ENCODE peak calls at places on chromosomes 12 and 14, in eight cellular contexts. One of them, this sample, is unnamed.

GRCh38 chr12:64583395-64584172 is 26.7 kb upstream of the RASSF3 start:
- DNase-seq in GM12892: no peak
- DNase-seq in HepG2: no peak
- DNase-seq in HCT116: no peak
- DNase-seq in heart left ventricle: no peak
- DNase-seq in ovary: no peak
- DNase-seq in suprapubic skin: no peak
- DNase-seq in prostate gland: no peak
- DNase-seq in this sample: peak; percentile 34

GRCh38 chr12:67088401-67089118 is 180.6 kb upstream of the CAND1 start:
- DNase-seq in GM12892: no peak
- DNase-seq in HepG2: peak; percentile 21
- DNase-seq in HCT116: no peak
- DNase-seq in heart left ventricle: no peak
- DNase-seq in ovary: no peak
- DNase-seq in suprapubic skin: no peak
- DNase-seq in prostate gland: no peak
- DNase-seq in this sample: no peak

GRCh38 chr12:89363084-89363483 is 10.8 kb upstream of the DUSP6 start:
- DNase-seq in GM12892: no peak
- DNase-seq in HepG2: no peak
- DNase-seq in HCT116: no peak
- DNase-seq in heart left ventricle: no peak
- DNase-seq in ovary: no peak
- DNase-seq in suprapubic skin: no peak
- DNase-seq in prostate gland: no peak
- DNase-seq in this sample: no peak

GRCh38 chr12:80702889-80703605 is 4.4 kb upstream of the MYF6 start:
- DNase-seq in GM12892: no peak
- DNase-seq in HepG2: peak; percentile 5
- DNase-seq in HCT116: no peak
- DNase-seq in heart left ventricle: no peak
- DNase-seq in ovary: no peak
- DNase-seq in suprapubic skin: no peak
- DNase-seq in prostate gland: no peak
- DNase-seq in this sample: no peak

GRCh38 chr12:124194521-124195225 is 100.2 kb upstream of the RFLNA start:
- DNase-seq in GM12892: no peak
- DNase-seq in HepG2: no peak
- DNase-seq in HCT116: no peak
- DNase-seq in heart left ventricle: no peak
- DNase-seq in ovary: no peak
- DNase-seq in suprapubic skin: no peak
- DNase-seq in prostate gland: no peak
- DNase-seq in this sample: no peak

GRCh38 chr12:68335462-68335861 is 3.3 kb upstream of the MDM1 start:
- DNase-seq in GM12892: no peak
- DNase-seq in HepG2: no peak
- DNase-seq in HCT116: no peak
- DNase-seq in heart left ventricle: no peak
- DNase-seq in ovary: no peak
- DNase-seq in suprapubic skin: no peak
- DNase-seq in prostate gland: no peak
- DNase-seq in this sample: no peak

GRCh38 chr14:50791201-50791600 is 39.8 kb downstream of the NIN start:
- DNase-seq in GM12892: no peak
- DNase-seq in HepG2: no peak
- DNase-seq in HCT116: no peak
- DNase-seq in heart left ventricle: no peak
- DNase-seq in ovary: no peak
- DNase-seq in suprapubic skin: no peak
- DNase-seq in prostate gland: no peak
- DNase-seq in this sample: no peak

GRCh38 chr12:15278816-15279658 is 43.3 kb upstream of the PTPRO start:
- DNase-seq in GM12892: no peak
- DNase-seq in HepG2: no peak
- DNase-seq in HCT116: no peak
- DNase-seq in heart left ventricle: peak; percentile 84
- DNase-seq in ovary: no peak
- DNase-seq in suprapubic skin: peak; percentile 82
- DNase-seq in prostate gland: peak; percentile 83
- DNase-seq in this sample: peak; percentile 76

GRCh38 chr12:62581288-62582064 is 114.8 kb downstream of the MON2 start:
- DNase-seq in GM12892: no peak
- DNase-seq in HepG2: peak; percentile 28
- DNase-seq in HCT116: peak; percentile 38
- DNase-seq in heart left ventricle: peak; percentile 56
- DNase-seq in ovary: no peak
- DNase-seq in suprapubic skin: no peak
- DNase-seq in prostate gland: no peak
- DNase-seq in this sample: no peak

GRCh38 chr12:124087251-124088141 is 114.5 kb downstream of the ZNF664 start:
- DNase-seq in GM12892: no peak
- DNase-seq in HepG2: no peak
- DNase-seq in HCT116: no peak
- DNase-seq in heart left ventricle: no peak
- DNase-seq in ovary: no peak
- DNase-seq in suprapubic skin: peak; percentile 52
- DNase-seq in prostate gland: no peak
- DNase-seq in this sample: no peak

GRCh38 chr12:117032593-117033381 is 66.4 kb downstream of the TESC start:
- DNase-seq in GM12892: no peak
- DNase-seq in HepG2: no peak
- DNase-seq in HCT116: no peak
- DNase-seq in heart left ventricle: no peak
- DNase-seq in ovary: peak; percentile 46
- DNase-seq in suprapubic skin: peak; percentile 74
- DNase-seq in prostate gland: no peak
- DNase-seq in this sample: no peak

GRCh38 chr14:68970736-68971135 is 8.4 kb downstream of the ACTN1 start:
- DNase-seq in GM12892: no peak
- DNase-seq in HepG2: no peak
- DNase-seq in HCT116: no peak
- DNase-seq in heart left ventricle: no peak
- DNase-seq in ovary: no peak
- DNase-seq in suprapubic skin: no peak
- DNase-seq in prostate gland: no peak
- DNase-seq in this sample: no peak

GRCh38 chr12:104296718-104297117 is 6.8 kb upstream of the EID3 start:
- DNase-seq in GM12892: no peak
- DNase-seq in HepG2: no peak
- DNase-seq in HCT116: no peak
- DNase-seq in heart left ventricle: no peak
- DNase-seq in ovary: no peak
- DNase-seq in suprapubic skin: no peak
- DNase-seq in prostate gland: no peak
- DNase-seq in this sample: no peak

GRCh38 chr12:104295954-104296353 is 7.6 kb upstream of the EID3 start:
- DNase-seq in GM12892: no peak
- DNase-seq in HepG2: no peak
- DNase-seq in HCT116: no peak
- DNase-seq in heart left ventricle: no peak
- DNase-seq in ovary: no peak
- DNase-seq in suprapubic skin: no peak
- DNase-seq in prostate gland: no peak
- DNase-seq in this sample: no peak

GRCh38 chr12:104303538-104304151 is at the start of gene EID3:
- DNase-seq in GM12892: peak; percentile 80
- DNase-seq in HepG2: no peak
- DNase-seq in HCT116: no peak
- DNase-seq in heart left ventricle: peak; percentile 92
- DNase-seq in ovary: peak; percentile 89
- DNase-seq in suprapubic skin: peak; percentile 95
- DNase-seq in prostate gland: peak; percentile 80
- DNase-seq in this sample: peak; percentile 84

GRCh38 chr12:104297477-104298113 is 5.9 kb upstream of the EID3 start:
- DNase-seq in GM12892: no peak
- DNase-seq in HepG2: no peak
- DNase-seq in HCT116: no peak
- DNase-seq in heart left ventricle: no peak
- DNase-seq in ovary: no peak
- DNase-seq in suprapubic skin: no peak
- DNase-seq in prostate gland: no peak
- DNase-seq in this sample: no peak

GRCh38 chr12:104299842-104300481 is 3.6 kb upstream of the EID3 start:
- DNase-seq in GM12892: no peak
- DNase-seq in HepG2: no peak
- DNase-seq in HCT116: no peak
- DNase-seq in heart left ventricle: no peak
- DNase-seq in ovary: no peak
- DNase-seq in suprapubic skin: no peak
- DNase-seq in prostate gland: no peak
- DNase-seq in this sample: no peak
- TF ChIP-seq POLR2A in GM12892: no peak
- TF ChIP-seq POLR2A in HepG2: no peak
- TF ChIP-seq POLR2A in HCT116: no peak
- TF ChIP-seq POLR2A in heart left ventricle: no peak
- TF ChIP-seq POLR2A in ovary: no peak
- TF ChIP-seq POLR2A in suprapubic skin: no peak
- TF ChIP-seq POLR2A in prostate gland: no peak
- TF ChIP-seq POLR2A in this sample: no peak

DNA sequence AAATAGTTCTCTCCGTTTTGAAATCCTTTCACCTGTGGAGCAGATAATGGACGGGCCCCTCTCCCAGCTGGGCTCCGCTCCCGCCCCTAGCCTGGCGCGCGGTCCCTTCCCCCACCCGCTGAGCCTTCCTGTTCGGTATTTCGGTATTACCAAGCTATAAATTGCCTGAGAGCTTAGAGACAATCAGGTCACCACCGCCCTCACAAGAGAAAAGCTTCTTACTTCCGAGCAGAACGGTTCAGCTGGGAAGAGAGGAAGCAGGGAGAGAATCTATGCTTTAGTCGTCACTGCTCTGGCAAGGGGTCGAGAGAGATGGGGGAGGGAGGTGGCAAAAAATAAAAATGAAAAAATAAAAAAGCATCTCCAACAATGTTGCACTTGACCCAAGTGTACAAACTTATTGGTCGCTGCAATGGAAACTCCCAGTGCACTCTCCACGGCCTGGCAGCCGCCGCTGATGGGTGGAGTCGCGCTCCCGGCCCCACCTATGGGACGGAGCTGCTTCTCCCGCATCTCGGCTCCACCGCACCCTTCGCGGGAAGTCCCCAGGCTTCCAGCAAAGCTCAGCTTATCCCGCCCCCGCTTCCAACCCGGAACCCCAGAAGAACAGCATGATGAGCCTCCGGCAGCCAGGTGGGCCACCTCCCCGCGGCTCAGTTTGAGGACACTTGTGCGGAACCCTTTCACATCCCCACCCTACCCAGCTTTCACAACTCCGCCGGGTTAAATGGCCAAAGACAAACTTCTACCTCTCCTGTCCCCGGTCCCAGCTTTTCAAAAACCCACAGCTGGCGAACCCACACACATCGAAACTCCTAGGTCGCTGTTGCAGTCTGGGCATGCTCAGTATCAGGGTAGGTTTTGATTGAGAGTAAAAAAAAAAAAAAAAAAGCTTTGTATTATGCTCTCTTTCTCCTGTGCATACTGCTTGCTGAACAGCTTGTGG is 819 bp upstream of the SYT1 start:
- DNase-seq in GM12892: peak; percentile 9
- DNase-seq in HepG2: no peak
- DNase-seq in HCT116: no peak
- DNase-seq in heart left ventricle: peak; percentile 23
- DNase-seq in ovary: peak; percentile 16
- DNase-seq in suprapubic skin: no peak
- DNase-seq in prostate gland: peak; percentile 29
- DNase-seq in this sample: no peak
- TF ChIP-seq POLR2A in GM12892: no peak
- TF ChIP-seq POLR2A in HepG2: no peak
- TF ChIP-seq POLR2A in HCT116: no peak
- TF ChIP-seq POLR2A in heart left ventricle: no peak
- TF ChIP-seq POLR2A in ovary: no peak
- TF ChIP-seq POLR2A in suprapubic skin: no peak
- TF ChIP-seq POLR2A in prostate gland: no peak
- TF ChIP-seq POLR2A in this sample: no peak

DNA sequence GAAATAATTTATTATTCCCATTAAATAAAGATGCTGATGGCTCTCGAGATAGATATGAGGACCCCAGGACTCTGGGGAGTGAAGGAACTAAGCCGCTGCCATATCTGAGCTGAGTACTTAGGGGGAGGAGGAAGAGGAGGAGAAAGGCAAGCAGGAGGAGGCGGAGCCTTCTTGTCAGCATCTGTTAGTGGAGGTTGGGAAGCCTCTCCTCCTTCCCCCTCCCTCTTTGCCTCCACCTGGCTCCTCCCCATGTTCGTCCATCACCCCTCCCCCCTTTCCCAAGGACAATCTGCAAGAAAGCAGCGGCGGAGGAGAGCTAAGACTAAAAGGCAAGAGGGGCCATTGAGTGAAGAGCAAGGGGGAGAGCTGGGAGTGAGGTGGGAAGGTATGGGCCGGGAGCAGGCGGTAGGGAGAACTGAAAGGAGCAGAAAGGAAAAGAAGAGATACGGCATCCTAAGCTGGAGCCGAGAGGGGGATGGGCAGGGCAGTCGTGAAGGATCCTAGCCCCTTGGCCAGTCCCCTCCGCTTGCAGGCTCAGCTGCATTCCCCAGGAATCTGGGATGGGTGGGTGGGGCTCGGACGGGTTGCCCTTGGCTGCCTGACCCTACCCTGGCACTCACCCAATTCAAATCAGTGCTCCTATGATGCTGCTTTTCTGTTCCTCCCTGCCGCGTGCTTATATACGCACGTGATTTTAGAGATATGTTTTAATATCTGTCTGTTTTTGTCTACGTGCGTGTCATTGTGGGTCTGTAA is at the start of gene PFKM:
- DNase-seq in GM12892: peak; percentile 73
- DNase-seq in HepG2: no peak
- DNase-seq in HCT116: peak; percentile 87
- DNase-seq in heart left ventricle: peak; percentile 92
- DNase-seq in ovary: peak; percentile 90
- DNase-seq in suprapubic skin: peak; percentile 87
- DNase-seq in prostate gland: peak; percentile 83
- DNase-seq in this sample: peak; percentile 78
- TF ChIP-seq POLR2A in GM12892: peak; percentile 57
- TF ChIP-seq POLR2A in HepG2: no peak
- TF ChIP-seq POLR2A in HCT116: peak; percentile 69
- TF ChIP-seq POLR2A in heart left ventricle: peak; percentile 56
- TF ChIP-seq POLR2A in ovary: peak; percentile 36
- TF ChIP-seq POLR2A in suprapubic skin: no peak
- TF ChIP-seq POLR2A in prostate gland: peak; percentile 32
- TF ChIP-seq POLR2A in this sample: no peak

GRCh38 chr14:105046891-105047282 is 18.3 kb downstream of the GPR132 start:
- DNase-seq in GM12892: no peak
- DNase-seq in HepG2: no peak
- DNase-seq in HCT116: no peak
- DNase-seq in heart left ventricle: no peak
- DNase-seq in ovary: no peak
- DNase-seq in suprapubic skin: no peak
- DNase-seq in prostate gland: no peak
- DNase-seq in this sample: no peak
- TF ChIP-seq POLR2A in GM12892: no peak
- TF ChIP-seq POLR2A in HepG2: no peak
- TF ChIP-seq POLR2A in HCT116: no peak
- TF ChIP-seq POLR2A in heart left ventricle: no peak
- TF ChIP-seq POLR2A in ovary: no peak
- TF ChIP-seq POLR2A in suprapubic skin: no peak
- TF ChIP-seq POLR2A in prostate gland: no peak
- TF ChIP-seq POLR2A in this sample: no peak